ENCODE peak calls at places on chromosomes 16 and 17, in nine cellular contexts. One of them, this sample, is unnamed.

GRCh38 chr16:74743668-74744299 is 30.8 kb downstream of the FA2H start:
- DNase-seq in cardiac muscle cell: peak; percentile 20
- DNase-seq in skeletal muscle cell: peak; percentile 41
- DNase-seq in AG10803: peak; percentile 19
- DNase-seq in ACHN: peak; percentile 98
- DNase-seq in activated naive CD8-positive, alpha-beta T cell treated with anti-CD3 and anti-CD28 coated beads, Interleukin-2, amount 50 U/mL, for 24 hours: no peak
- DNase-seq in HTR-8/SVneo: peak; percentile 90
- DNase-seq in endothelial cell: no peak
- DNase-seq in T-helper 9 cell: no peak
- DNase-seq in this sample: no peak

GRCh38 chr17:18967806-18968744 is 16.1 kb downstream of the SLC5A10 start:
- DNase-seq in T-helper 9 cell: no peak
- DNase-seq in HTR-8/SVneo: peak; percentile 48
- DNase-seq in endothelial cell: peak; percentile 67
- DNase-seq in AG10803: no peak
- DNase-seq in activated naive CD8-positive, alpha-beta T cell treated with anti-CD3 and anti-CD28 coated beads, Interleukin-2, amount 50 U/mL, for 24 hours: no peak
- DNase-seq in ACHN: no peak
- DNase-seq in skeletal muscle cell: no peak
- DNase-seq in cardiac muscle cell: no peak
- DNase-seq in this sample: no peak

GRCh38 chr17:80874866-80875445 is 116.7 kb upstream of the CHMP6 start:
- DNase-seq in T-helper 9 cell: no peak
- DNase-seq in activated naive CD8-positive, alpha-beta T cell treated with anti-CD3 and anti-CD28 coated beads, Interleukin-2, amount 50 U/mL, for 24 hours: no peak
- DNase-seq in cardiac muscle cell: no peak
- DNase-seq in ACHN: no peak
- DNase-seq in AG10803: no peak
- DNase-seq in skeletal muscle cell: no peak
- DNase-seq in HTR-8/SVneo: no peak
- DNase-seq in endothelial cell: no peak
- DNase-seq in this sample: no peak

GRCh38 chr16:10252155-10252554 is 69.9 kb upstream of the GRIN2A start:
- DNase-seq in skeletal muscle cell: no peak
- DNase-seq in activated naive CD8-positive, alpha-beta T cell treated with anti-CD3 and anti-CD28 coated beads, Interleukin-2, amount 50 U/mL, for 24 hours: no peak
- DNase-seq in ACHN: no peak
- DNase-seq in HTR-8/SVneo: no peak
- DNase-seq in endothelial cell: no peak
- DNase-seq in T-helper 9 cell: no peak
- DNase-seq in AG10803: no peak
- DNase-seq in cardiac muscle cell: no peak
- DNase-seq in this sample: no peak

GRCh38 chr17:11140501-11140900 is 100.5 kb upstream of the SHISA6 start:
- DNase-seq in activated naive CD8-positive, alpha-beta T cell treated with anti-CD3 and anti-CD28 coated beads, Interleukin-2, amount 50 U/mL, for 24 hours: no peak
- DNase-seq in ACHN: no peak
- DNase-seq in AG10803: no peak
- DNase-seq in skeletal muscle cell: no peak
- DNase-seq in T-helper 9 cell: no peak
- DNase-seq in cardiac muscle cell: no peak
- DNase-seq in HTR-8/SVneo: no peak
- DNase-seq in endothelial cell: no peak
- DNase-seq in this sample: peak; percentile 46

GRCh38 chr17:72501404-72502110 is 380.7 kb downstream of the SOX9 start:
- DNase-seq in cardiac muscle cell: no peak
- DNase-seq in activated naive CD8-positive, alpha-beta T cell treated with anti-CD3 and anti-CD28 coated beads, Interleukin-2, amount 50 U/mL, for 24 hours: no peak
- DNase-seq in T-helper 9 cell: no peak
- DNase-seq in ACHN: no peak
- DNase-seq in AG10803: no peak
- DNase-seq in endothelial cell: no peak
- DNase-seq in HTR-8/SVneo: no peak
- DNase-seq in skeletal muscle cell: no peak
- DNase-seq in this sample: peak; percentile 63

GRCh38 chr17:76791053-76791980 is 53.4 kb downstream of the MFSD11 start:
- DNase-seq in skeletal muscle cell: no peak
- DNase-seq in endothelial cell: no peak
- DNase-seq in activated naive CD8-positive, alpha-beta T cell treated with anti-CD3 and anti-CD28 coated beads, Interleukin-2, amount 50 U/mL, for 24 hours: peak; percentile 38
- DNase-seq in HTR-8/SVneo: peak; percentile 77
- DNase-seq in T-helper 9 cell: no peak
- DNase-seq in AG10803: peak; percentile 60
- DNase-seq in cardiac muscle cell: peak; percentile 49
- DNase-seq in ACHN: peak; percentile 56
- DNase-seq in this sample: no peak

GRCh38 chr16:4578961-4579530 is 22.9 kb downstream of the C16orf96 start:
- DNase-seq in endothelial cell: no peak
- DNase-seq in ACHN: no peak
- DNase-seq in cardiac muscle cell: no peak
- DNase-seq in T-helper 9 cell: no peak
- DNase-seq in skeletal muscle cell: no peak
- DNase-seq in activated naive CD8-positive, alpha-beta T cell treated with anti-CD3 and anti-CD28 coated beads, Interleukin-2, amount 50 U/mL, for 24 hours: no peak
- DNase-seq in HTR-8/SVneo: no peak
- DNase-seq in AG10803: no peak
- DNase-seq in this sample: no peak

GRCh38 chr17:44007346-44008204 is 3.2 kb downstream of the NAGS start:
- DNase-seq in endothelial cell: no peak
- DNase-seq in cardiac muscle cell: peak; percentile 38
- DNase-seq in activated naive CD8-positive, alpha-beta T cell treated with anti-CD3 and anti-CD28 coated beads, Interleukin-2, amount 50 U/mL, for 24 hours: no peak
- DNase-seq in skeletal muscle cell: no peak
- DNase-seq in T-helper 9 cell: no peak
- DNase-seq in AG10803: no peak
- DNase-seq in HTR-8/SVneo: peak; percentile 44
- DNase-seq in ACHN: peak; percentile 54
- DNase-seq in this sample: no peak

GRCh38 chr17:77560417-77560816 is 398.1 kb upstream of the TNRC6C start:
- DNase-seq in activated naive CD8-positive, alpha-beta T cell treated with anti-CD3 and anti-CD28 coated beads, Interleukin-2, amount 50 U/mL, for 24 hours: no peak
- DNase-seq in HTR-8/SVneo: no peak
- DNase-seq in AG10803: no peak
- DNase-seq in ACHN: no peak
- DNase-seq in T-helper 9 cell: no peak
- DNase-seq in cardiac muscle cell: no peak
- DNase-seq in skeletal muscle cell: no peak
- DNase-seq in endothelial cell: no peak
- DNase-seq in this sample: no peak

GRCh38 chr16:86590501-86591144 is 12.3 kb downstream of the FOXL1 start:
- DNase-seq in HTR-8/SVneo: no peak
- DNase-seq in cardiac muscle cell: peak; percentile 69
- DNase-seq in endothelial cell: no peak
- DNase-seq in T-helper 9 cell: no peak
- DNase-seq in AG10803: peak; percentile 91
- DNase-seq in activated naive CD8-positive, alpha-beta T cell treated with anti-CD3 and anti-CD28 coated beads, Interleukin-2, amount 50 U/mL, for 24 hours: no peak
- DNase-seq in ACHN: no peak
- DNase-seq in skeletal muscle cell: peak; percentile 77
- DNase-seq in this sample: no peak

This sample was measured in globus pallidus.